ENCODE peak calls at places on chromosomes 2 and 18, in five cellular contexts. V is RCC 7860; K is IMR-90; X is T-cell; R is effector memory CD8-positive, alpha-beta T cell. A is an unnamed sample.
A peak's percentile ranks its signal among the peaks of the same experiment; 100 is the strongest.

GRCh38 chr18:46301571-46301970 is 197.4 kb downstream of the HAUS1 start:
- DNase-seq in V (no peak), K (no peak), X (no peak), R (no peak), A (no peak)

GRCh38 chr2:12767541-12767940 is 50.8 kb downstream of the TRIB2 start:
- DNase-seq in V (no peak), K (no peak), X (no peak), R (no peak), A (no peak)

GRCh38 chr18:44969214-44969842 is 288.6 kb downstream of the SETBP1 start:
- DNase-seq in V (no peak), K (no peak), X (no peak), R (no peak), A (no peak)

GRCh38 chr2:121348128-121348740 is 63.2 kb upstream of the TFCP2L1 start:
- DNase-seq in V (no peak), K (no peak), X (no peak), R (no peak), A (no peak)

GRCh38 chr2:206083602-206084467 is 2.1 kb downstream of the INO80D start:
- DNase-seq in V (no peak), K (no peak), X (no peak), R (no peak), A (peak; percentile 12)

GRCh38 chr2:9269295-9269694 is 62.7 kb downstream of the ASAP2 start:
- DNase-seq in V (no peak), K (no peak), X (no peak), R (no peak), A (no peak)

GRCh38 chr2:11742702-11743530 is 3.5 kb upstream of the LPIN1 start:
- DNase-seq in V (no peak), K (no peak), X (no peak), R (no peak), A (no peak)

GRCh38 chr2:19205983-19206533 is 152.4 kb downstream of the OSR1 start:
- DNase-seq in V (no peak), K (no peak), X (no peak), R (no peak), A (no peak)

GRCh38 chr18:33576999-33577687 is 876 bp upstream of the ASXL3 start:
- DNase-seq in V (no peak), K (no peak), X (no peak), R (no peak), A (no peak)